ENCODE peak calls at places on chromosomes 16 and 17, in ten cellular contexts. V, B, O, N, S, M, D, I, T and G are unnamed samples.

GRCh38 chr17:17018021-17018441 is 24.2 kb upstream of the MPRIP start:
- DNase-seq in V (no peak), B (no peak), O (no peak), N (no peak), S (no peak), M (no peak), D (no peak), I (no peak), T (no peak), G (no peak)

GRCh38 chr17:69357701-69358100 is 30.8 kb upstream of the ABCA5 start:
- DNase-seq in V (peak; percentile 11), B (peak; percentile 18), O (no peak), N (no peak), S (no peak), M (no peak), D (no peak), I (no peak), T (no peak), G (no peak)

GRCh38 chr16:21950782-21951521 is 2.2 kb upstream of the UQCRC2 start:
- DNase-seq in V (peak; percentile 50), B (no peak), O (peak; percentile 36), N (no peak), S (peak; percentile 37), M (no peak), D (no peak), I (peak; percentile 15), T (no peak), G (no peak)

GRCh38 chr17:53588317-53588716 is 234.4 kb upstream of the KIF2B start:
- DNase-seq in V (no peak), B (no peak), O (no peak), N (no peak), S (no peak), M (no peak), D (no peak), I (no peak), T (no peak), G (no peak)

GRCh38 chr17:56393156-56393555 is 200.3 kb upstream of the NOG start:
- DNase-seq in V (no peak), B (no peak), O (no peak), N (no peak), S (no peak), M (no peak), D (peak; percentile 68), I (no peak), T (no peak), G (no peak)

GRCh38 chr17:40813804-40814203 is 8.6 kb downstream of the KRT10 start:
- DNase-seq in V (no peak), B (no peak), O (no peak), N (no peak), S (peak; percentile 47), M (no peak), D (no peak), I (no peak), T (no peak), G (no peak)

GRCh38 chr16:82137819-82138177 is 32.2 kb downstream of the MPHOSPH6 start:
- DNase-seq in V (peak; percentile 50), B (no peak), O (no peak), N (no peak), S (no peak), M (no peak), D (no peak), I (no peak), T (no peak), G (no peak)

GRCh38 chr16:57509231-57509923 is 23.1 kb upstream of the DOK4 start:
- DNase-seq in V (no peak), B (no peak), O (no peak), N (no peak), S (no peak), M (no peak), D (no peak), I (no peak), T (peak; percentile 55), G (no peak)

GRCh38 chr16:28187595-28188004 is 24.2 kb downstream of the XPO6 start:
- DNase-seq in V (no peak), B (no peak), O (no peak), N (no peak), S (no peak), M (no peak), D (no peak), I (no peak), T (no peak), G (no peak)

DNA sequence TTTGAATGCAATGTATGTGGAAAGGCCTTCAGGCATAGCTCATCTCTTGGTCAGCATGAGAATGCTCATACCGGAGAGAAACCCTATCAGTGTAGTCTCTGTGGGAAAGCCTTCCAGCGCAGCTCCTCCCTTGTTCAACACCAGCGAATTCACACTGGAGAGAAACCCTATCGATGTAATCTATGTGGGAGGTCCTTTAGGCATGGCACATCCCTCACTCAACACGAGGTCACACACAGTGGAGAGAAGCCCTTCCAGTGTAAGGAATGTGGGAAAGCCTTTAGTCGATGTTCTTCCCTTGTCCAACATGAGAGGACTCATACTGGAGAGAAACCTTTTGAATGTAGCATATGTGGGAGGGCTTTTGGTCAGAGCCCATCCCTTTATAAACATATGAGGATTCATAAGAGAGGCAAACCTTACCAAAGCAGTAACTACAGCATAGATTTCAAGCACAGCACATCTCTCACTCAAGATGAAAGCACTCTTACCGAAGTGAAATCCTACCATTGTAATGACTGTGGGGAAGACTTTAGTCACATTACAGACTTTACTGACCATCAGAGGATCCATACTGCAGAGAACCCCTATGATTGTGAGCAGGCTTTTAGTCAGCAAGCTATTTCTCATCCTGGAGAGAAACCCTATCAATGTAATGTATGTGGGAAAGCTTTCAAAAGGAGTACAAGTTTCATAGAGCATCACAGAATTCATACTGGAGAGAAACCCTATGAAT is 24.7 kb downstream of the ZFP90 start:
- DNase-seq in V (no peak), B (no peak), O (no peak), N (no peak), S (no peak), M (no peak), D (no peak), I (no peak), T (no peak), G (no peak)
- H3K9me3 ChIP-seq in V (peaks cover 43% of the 10 kb centered on the region), B (peaks cover 74% of the 10 kb centered on the region), O (peaks cover 100% of the 10 kb centered on the region), N (peaks cover 26% of the 10 kb centered on the region), S (peaks cover 87% of the 10 kb centered on the region), M (peaks cover 87% of the 10 kb centered on the region), D (peaks cover 78% of the 10 kb centered on the region), I (peaks cover 89% of the 10 kb centered on the region), T (peaks cover 31% of the 10 kb centered on the region), G (peaks cover 23% of the 10 kb centered on the region)

GRCh38 chr16:35234679-35235078 is 1775.3 kb downstream of the TP53TG3F start:
- DNase-seq in V (no peak), B (no peak), O (no peak), N (no peak), S (no peak), M (no peak), D (no peak), I (no peak), T (no peak), G (no peak)

DNA sequence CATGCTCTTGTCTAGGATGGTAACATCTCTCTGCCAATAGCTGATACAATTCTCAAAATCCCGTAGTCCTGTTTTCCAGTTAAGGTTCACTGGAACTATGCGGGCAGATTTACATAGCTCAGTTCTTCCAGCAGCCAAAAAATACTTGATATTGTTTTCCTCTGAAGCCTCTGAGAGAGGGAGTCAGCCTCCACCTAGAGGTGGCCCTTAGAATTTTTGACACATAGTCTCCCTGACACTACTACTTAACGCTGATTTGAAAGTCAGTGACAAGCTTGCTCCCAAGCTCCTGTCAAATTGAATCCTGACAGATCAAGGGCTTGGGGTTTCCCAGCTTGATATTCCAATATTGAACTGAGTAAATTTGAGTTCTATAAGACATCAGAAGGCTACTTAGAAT is 1780.1 kb downstream of the TP53TG3F start:
- DNase-seq in V (no peak), B (no peak), O (no peak), N (no peak), S (no peak), M (no peak), D (no peak), I (no peak), T (no peak), G (no peak)
- H3K9me3 ChIP-seq in V (peaks cover under 1% of the 10 kb centered on the region), B (no peaks in the 10 kb centered on the region), O (peaks cover 61% of the 10 kb centered on the region), N (no peaks in the 10 kb centered on the region), S (peaks cover 8% of the 10 kb centered on the region), M (peaks cover 64% of the 10 kb centered on the region), D (no peaks in the 10 kb centered on the region), I (no peaks in the 10 kb centered on the region), T (no peaks in the 10 kb centered on the region), G (peaks cover 12% of the 10 kb centered on the region)

DNA sequence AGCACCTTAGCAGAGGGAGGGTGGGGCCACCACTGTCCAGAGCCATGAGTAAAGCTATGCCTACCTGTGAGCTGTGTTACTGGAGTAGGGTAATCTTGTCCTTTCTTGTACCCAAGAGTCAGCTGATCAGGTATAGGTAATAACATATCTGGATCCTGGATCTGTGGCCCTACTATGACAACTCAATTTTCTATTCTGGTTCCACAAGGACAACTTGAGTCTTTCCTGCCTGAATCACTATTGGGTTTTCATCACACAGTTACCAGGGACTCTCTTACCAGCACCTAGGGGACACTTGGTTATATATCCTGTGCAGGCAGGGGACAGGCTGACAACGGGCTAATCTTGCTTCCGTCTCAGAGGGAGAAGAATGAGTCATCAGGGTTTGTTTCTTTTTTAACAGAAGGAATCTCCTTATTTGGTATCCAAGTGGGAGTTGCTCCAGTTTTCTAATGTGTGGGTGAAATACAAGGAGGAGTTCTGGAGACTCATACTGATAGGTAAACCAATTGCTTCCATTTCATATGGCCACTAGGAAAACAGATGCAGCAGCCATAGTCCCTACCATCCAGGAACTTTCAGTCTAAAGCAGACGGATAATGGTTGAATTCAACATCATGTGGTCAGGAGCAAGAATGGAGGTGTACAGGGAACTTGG is 6.8 kb downstream of the ZNF267 start:
- DNase-seq in V (peak; percentile 87), B (no peak), O (no peak), N (no peak), S (peak; percentile 80), M (no peak), D (no peak), I (no peak), T (no peak), G (no peak)
- H3K9me3 ChIP-seq in V (no peaks in the 10 kb centered on the region), B (no peaks in the 10 kb centered on the region), O (no peaks in the 10 kb centered on the region), N (no peaks in the 10 kb centered on the region), S (peaks cover 2% of the 10 kb centered on the region), M (no peaks in the 10 kb centered on the region), D (no peaks in the 10 kb centered on the region), I (peaks cover 27% of the 10 kb centered on the region), T (no peaks in the 10 kb centered on the region), G (no peaks in the 10 kb centered on the region)

GRCh38 chr17:19614900-19615299 is 33.7 kb upstream of the ALDH3A2 start:
- DNase-seq in V (no peak), B (no peak), O (no peak), N (no peak), S (no peak), M (no peak), D (no peak), I (no peak), T (no peak), G (no peak)

GRCh38 chr17:19621697-19622096 is 26.9 kb upstream of the ALDH3A2 start:
- DNase-seq in V (no peak), B (no peak), O (no peak), N (no peak), S (no peak), M (no peak), D (no peak), I (no peak), T (no peak), G (no peak)

GRCh38 chr17:19613979-19614378 is 34.6 kb upstream of the ALDH3A2 start:
- DNase-seq in V (no peak), B (no peak), O (no peak), N (peak; percentile 17), S (no peak), M (no peak), D (no peak), I (no peak), T (no peak), G (no peak)

GRCh38 chr17:19619705-19620325 is 28.7 kb upstream of the ALDH3A2 start:
- DNase-seq in V (no peak), B (no peak), O (no peak), N (no peak), S (no peak), M (no peak), D (no peak), I (no peak), T (no peak), G (no peak)

GRCh38 chr17:19618015-19618414 is 30.5 kb upstream of the ALDH3A2 start:
- DNase-seq in V (no peak), B (no peak), O (no peak), N (no peak), S (no peak), M (no peak), D (no peak), I (no peak), T (no peak), G (no peak)
- H3K9me3 ChIP-seq in V (no peaks in the 10 kb centered on the region), B (peaks cover 11% of the 10 kb centered on the region), O (peaks cover 30% of the 10 kb centered on the region), N (no peaks in the 10 kb centered on the region), S (peaks cover 16% of the 10 kb centered on the region), M (peaks cover 18% of the 10 kb centered on the region), D (peaks cover 14% of the 10 kb centered on the region), I (peaks cover 41% of the 10 kb centered on the region), T (peaks cover 4% of the 10 kb centered on the region), G (no peaks in the 10 kb centered on the region)